ENCODE peak calls at places on chromosomes 5 and 9, in eight cellular contexts. M is cardiac fibroblast, C is dorsolateral prefrontal cortex, X is pancreas, I is AG10803, Y is ovary, G is hepatocyte, U is adrenal gland. B is an unnamed sample.
A peak's percentile ranks its signal among the peaks of the same experiment; 100 is the strongest.

GRCh38 chr5:15510092-15510491 is 10.1 kb downstream of the FBXL7 start:
- DNase-seq in M (peak; percentile 15), C (no peak), X (no peak), I (peak; percentile 96), Y (no peak), G (no peak), U (no peak), B (no peak)

GRCh38 chr5:157343842-157344790 is 78.2 kb downstream of the CYFIP2 start:
- DNase-seq in M (no peak), C (peak; percentile 65), X (no peak), I (peak; percentile 19), Y (no peak), G (no peak), U (peak; percentile 70), B (no peak)

GRCh38 chr5:122559676-122560075 is 215.2 kb upstream of the SNX2 start:
- DNase-seq in M (peak; percentile 32), C (no peak), X (no peak), I (no peak), Y (no peak), G (no peak), U (no peak), B (no peak)

GRCh38 chr9:86341007-86341491 is 13.2 kb downstream of the TUT7 start:
- DNase-seq in M (peak; percentile 32), C (no peak), X (no peak), I (peak; percentile 49), Y (no peak), G (no peak), U (no peak), B (no peak)

GRCh38 chr9:3018691-3019230 is 174.9 kb upstream of the PUM3 start:
- DNase-seq in M (no peak), C (peak; percentile 25), X (no peak), I (no peak), Y (no peak), G (no peak), U (no peak), B (no peak)

GRCh38 chr5:170861855-170862766 is at the start of gene RANBP17:
- DNase-seq in M (peak; percentile 77), C (peak; percentile 49), X (peak; percentile 90), I (peak; percentile 67), Y (peak; percentile 42), G (peak; percentile 91), U (peak; percentile 69), B (no peak)

GRCh38 chr5:110785356-110785755 is 46.5 kb downstream of the SLC25A46 start:
- DNase-seq in M (peak; percentile 92), C (no peak), X (no peak), I (no peak), Y (no peak), G (no peak), U (no peak), B (no peak)

GRCh38 chr9:136847827-136848392 is 1.3 kb upstream of the PHPT1 start:
- DNase-seq in M (peak; percentile 90), C (no peak), X (peak; percentile 97), I (peak; percentile 85), Y (peak; percentile 73), G (peak; percentile 93), U (peak; percentile 97), B (peak; percentile 29)

GRCh38 chr9:108565651-108566378 is 290.0 kb downstream of the ACTL7B start:
- DNase-seq in M (peak; percentile 92), C (peak; percentile 10), X (no peak), I (peak; percentile 90), Y (peak; percentile 43), G (peak; percentile 92), U (peak; percentile 77), B (peak; percentile 27)

GRCh38 chr9:96856363-96857286 is 2.3 kb upstream of the ZNF782 start:
- DNase-seq in M (peak; percentile 80), C (peak; percentile 43), X (peak; percentile 71), I (peak; percentile 65), Y (no peak), G (peak; percentile 89), U (peak; percentile 83), B (no peak)

GRCh38 chr9:23041466-23041865 is 594.8 kb downstream of the DMRTA1 start:
- DNase-seq in M (no peak), C (no peak), X (no peak), I (no peak), Y (no peak), G (no peak), U (no peak), B (no peak)

GRCh38 chr5:119357815-119358559 is 2.2 kb downstream of the TNFAIP8 start:
- DNase-seq in M (no peak), C (no peak), X (no peak), I (no peak), Y (no peak), G (no peak), U (no peak), B (no peak)

GRCh38 chr9:131583836-131584555 is 38.7 kb downstream of the PRRT1B start:
- DNase-seq in M (no peak), C (no peak), X (peak; percentile 50), I (no peak), Y (no peak), G (no peak), U (no peak), B (no peak)

GRCh38 chr9:20207161-20207560 is 415.1 kb downstream of the MLLT3 start:
- DNase-seq in M (no peak), C (no peak), X (no peak), I (no peak), Y (no peak), G (no peak), U (no peak), B (no peak)

GRCh38 chr9:79581388-79581787 is 9.6 kb downstream of the TLE4 start:
- DNase-seq in M (peak; percentile 60), C (no peak), X (no peak), I (no peak), Y (no peak), G (no peak), U (no peak), B (no peak)
- H3K4me3 ChIP-seq in M (no peak overlapping the region), C (no peak overlapping the region), X (no peak overlapping the region), I (no peak overlapping the region), Y (no peak overlapping the region), G (no peak overlapping the region), U (no peak overlapping the region), B (no peak overlapping the region)

GRCh38 chr9:91750343-91750742 is 199.7 kb downstream of the ROR2 start:
- DNase-seq in M (no peak), C (peak; percentile 23), X (no peak), I (peak; percentile 44), Y (no peak), G (no peak), U (peak; percentile 75), B (no peak)
- TF ChIP-seq CTCF in M (no peak), C (peak; percentile 22), X (no peak), I (peak; percentile 43), Y (no peak), G (no peak), U (no peak), B (no peak)

GRCh38 chr5:178432421-178433272 is 157.5 kb downstream of the COL23A1 start:
- DNase-seq in M (no peak), C (no peak), X (no peak), I (no peak), Y (peak; percentile 5), G (no peak), U (peak; percentile 39), B (no peak)
- H3K4me3 ChIP-seq in M (no peak overlapping the region), C (no peak overlapping the region), X (no peak overlapping the region), I (no peak overlapping the region), Y (no peak overlapping the region), G (no peak overlapping the region), U (no peak overlapping the region), B (no peak overlapping the region)

DNA sequence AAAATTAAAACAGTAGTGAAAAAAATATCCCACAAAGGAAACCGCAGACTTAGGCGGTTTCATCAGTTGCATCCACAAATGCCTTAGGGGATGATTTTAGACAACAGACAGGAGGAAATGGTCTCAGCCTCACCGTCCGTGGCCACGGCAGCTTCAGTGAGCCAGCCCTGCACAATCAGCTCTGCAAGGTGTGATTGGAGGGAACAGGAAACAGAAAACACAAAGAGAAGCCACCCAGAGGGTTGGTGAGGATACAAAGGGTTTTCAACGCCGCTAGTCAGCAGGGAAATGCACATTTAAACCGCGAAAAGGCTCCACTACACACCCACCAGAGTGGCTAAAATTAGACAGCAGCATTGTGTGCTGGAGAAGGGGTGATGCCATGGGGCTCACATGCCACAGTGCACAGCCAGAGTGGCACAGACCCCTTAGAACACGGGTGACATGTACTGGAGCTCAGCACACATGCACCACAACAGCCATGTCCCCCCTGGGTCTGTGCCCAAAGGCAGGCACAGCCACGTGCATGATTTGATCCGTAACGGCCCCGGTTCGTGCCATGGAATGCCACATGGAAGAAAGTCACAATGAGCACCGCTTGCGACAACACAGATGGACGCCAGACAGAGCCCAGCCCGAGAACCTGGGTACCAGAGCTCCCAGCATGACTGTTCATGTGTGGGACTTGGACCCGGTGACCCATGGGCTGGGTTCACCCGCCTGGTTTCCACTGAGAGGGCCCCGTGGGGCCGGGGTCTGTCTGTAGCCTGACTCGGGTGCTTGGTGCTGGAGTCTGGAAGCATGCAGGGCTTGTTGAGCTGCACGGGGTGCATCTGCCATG is 18.3 kb upstream of the TERT start:
- DNase-seq in M (no peak), C (no peak), X (peak; percentile 57), I (no peak), Y (peak; percentile 24), G (no peak), U (peak; percentile 43), B (peak; percentile 97)
- TF ChIP-seq CTCF in M (no peak), C (no peak), X (no peak), I (no peak), Y (no peak), G (no peak), U (no peak), B (no peak)

GRCh38 chr9:91770229-91770628 is 179.8 kb downstream of the ROR2 start:
- DNase-seq in M (no peak), C (no peak), X (no peak), I (no peak), Y (no peak), G (no peak), U (peak; percentile 17), B (no peak)
- H3K4me3 ChIP-seq in M (no peak overlapping the region), C (no peak overlapping the region), X (no peak overlapping the region), I (no peak overlapping the region), Y (no peak overlapping the region), G (no peak overlapping the region), U (no peak overlapping the region), B (no peak overlapping the region)

GRCh38 chr9:78130853-78131252 is 99.2 kb upstream of the GNAQ start:
- DNase-seq in M (no peak), C (no peak), X (no peak), I (no peak), Y (no peak), G (no peak), U (no peak), B (no peak)

GRCh38 chr9:78132688-78133033 is 101.0 kb upstream of the GNAQ start:
- DNase-seq in M (no peak), C (no peak), X (no peak), I (no peak), Y (no peak), G (no peak), U (no peak), B (no peak)

GRCh38 chr9:78127271-78128225 is 95.9 kb upstream of the GNAQ start:
- DNase-seq in M (no peak), C (peak; percentile 21), X (no peak), I (no peak), Y (no peak), G (no peak), U (no peak), B (no peak)

GRCh38 chr9:78131969-78132687 is 100.5 kb upstream of the GNAQ start:
- DNase-seq in M (peak; percentile 33), C (no peak), X (no peak), I (no peak), Y (no peak), G (no peak), U (no peak), B (no peak)

GRCh38 chr9:78130004-78130403 is 98.4 kb upstream of the GNAQ start:
- DNase-seq in M (peak; percentile 38), C (peak; percentile 18), X (no peak), I (peak; percentile 29), Y (no peak), G (no peak), U (no peak), B (no peak)
- TF ChIP-seq CTCF in M (no peak), C (peak; percentile 32), X (no peak), I (peak; percentile 10), Y (no peak), G (no peak), U (no peak), B (no peak)